ENCODE peak calls at places on chromosomes 6 and 20, in ten cellular contexts. Z is GM23338, Q is endothelial cell of umbilical vein, P is heart right ventricle, L is stomach, T is Peyer's patch, J is fibroblast of lung, Y is coronary artery, A is fibroblast of the aortic adventitia, I is psoas muscle. M is an unnamed sample.
A peak's percentile ranks its signal among the peaks of the same experiment; 100 is the strongest.

GRCh38 chr6:131831392-131831791 is 23.6 kb downstream of the ENPP1 start:
- DNase-seq in T (no peak), L (no peak), Z (no peak), Y (no peak), I (no peak), P (no peak), J (peak; percentile 75), Q (peak; percentile 46), A (no peak), M (peak; percentile 57)

GRCh38 chr6:90458353-90459224 is 128.3 kb downstream of the MAP3K7 start:
- DNase-seq in Y (no peak), P (peak; percentile 7), I (no peak), T (peak; percentile 25), Q (no peak), J (no peak), Z (no peak), A (peak; percentile 53), L (no peak), M (no peak)

GRCh38 chr20:43914697-43915208 is at the start of gene TOX2:
- DNase-seq in J (peak; percentile 49), A (peak; percentile 29), L (no peak), Z (peak; percentile 55), P (no peak), Q (no peak), Y (no peak), T (peak; percentile 62), I (no peak), M (peak; percentile 85)

GRCh38 chr6:156828280-156828703 is 51.1 kb downstream of the ARID1B start:
- DNase-seq in Q (no peak), Y (peak; percentile 75), I (peak; percentile 79), J (peak; percentile 82), Z (no peak), P (no peak), T (no peak), L (no peak), A (peak; percentile 77), M (peak; percentile 87)

GRCh38 chr6:15574497-15574896 is 88.3 kb downstream of the DTNBP1 start:
- DNase-seq in J (no peak), Q (no peak), A (no peak), Y (no peak), L (no peak), Z (no peak), T (no peak), P (no peak), I (no peak), M (no peak)

GRCh38 chr6:143579703-143580102 is 68.2 kb upstream of the FUCA2 start:
- DNase-seq in Z (no peak), T (no peak), J (peak; percentile 65), L (no peak), P (peak; percentile 15), Y (no peak), Q (peak; percentile 80), A (peak; percentile 98), I (peak; percentile 74), M (peak; percentile 86)

GRCh38 chr20:32476684-32477593 is 108.2 kb downstream of the NOL4L start:
- DNase-seq in I (peak; percentile 38), J (no peak), L (no peak), A (no peak), T (no peak), Q (no peak), P (no peak), Z (no peak), Y (no peak), M (no peak)

GRCh38 chr6:21132856-21133610 is 460.5 kb upstream of the SOX4 start:
- DNase-seq in T (no peak), L (no peak), J (peak; percentile 25), I (no peak), Q (peak; percentile 62), Y (no peak), P (no peak), A (no peak), Z (no peak), M (no peak)

GRCh38 chr20:24956001-24956761 is 7.1 kb downstream of the CST7 start:
- DNase-seq in J (no peak), L (peak; percentile 24), Q (no peak), Z (no peak), Y (peak; percentile 53), I (no peak), T (no peak), P (no peak), A (no peak), M (no peak)

GRCh38 chr20:24638546-24639166 is 169.2 kb downstream of the SYNDIG1 start:
- DNase-seq in J (peak; percentile 43), A (peak; percentile 20), T (no peak), Z (no peak), P (no peak), Y (no peak), L (no peak), I (no peak), Q (no peak), M (peak; percentile 15)

GRCh38 chr6:88238065-88238464 is 71.9 kb upstream of the CNR1 start:
- DNase-seq in T (peak; percentile 33), Z (peak; percentile 73), A (no peak), L (no peak), Y (no peak), P (no peak), J (no peak), I (no peak), Q (peak; percentile 3), M (no peak)

GRCh38 chr20:63441777-63442493 is 30.5 kb downstream of the KCNQ2 start:
- DNase-seq in A (peak; percentile 14), Y (no peak), J (peak; percentile 8), P (peak; percentile 51), T (peak; percentile 44), L (peak; percentile 73), Z (peak; percentile 74), Q (peak; percentile 41), I (peak; percentile 71), M (peak; percentile 31)

GRCh38 chr6:154432533-154433476 is 76.2 kb upstream of the IPCEF1 start:
- DNase-seq in A (peak; percentile 89), Y (no peak), I (no peak), Q (peak; percentile 94), Z (no peak), J (peak; percentile 21), P (peak; percentile 34), L (no peak), T (no peak), M (no peak)

GRCh38 chr6:3247255-3248146 is 11.2 kb upstream of the PSMG4 start:
- DNase-seq in Y (peak; percentile 78), Z (peak; percentile 64), Q (peak; percentile 50), I (no peak), A (peak; percentile 61), J (peak; percentile 80), L (peak; percentile 46), T (no peak), P (peak; percentile 44), M (peak; percentile 76)

GRCh38 chr6:27888576-27888975 is 23.6 kb downstream of the OR2B2 start:
- DNase-seq in J (no peak), P (no peak), Z (peak; percentile 79), I (no peak), A (no peak), Y (no peak), Q (no peak), T (no peak), L (no peak), M (no peak)

GRCh38 chr6:168275168-168275567 is 44.4 kb downstream of the DACT2 start:
- DNase-seq in I (no peak), J (no peak), P (no peak), Q (no peak), A (no peak), Y (no peak), Z (no peak), L (no peak), T (no peak), M (no peak)

DNA sequence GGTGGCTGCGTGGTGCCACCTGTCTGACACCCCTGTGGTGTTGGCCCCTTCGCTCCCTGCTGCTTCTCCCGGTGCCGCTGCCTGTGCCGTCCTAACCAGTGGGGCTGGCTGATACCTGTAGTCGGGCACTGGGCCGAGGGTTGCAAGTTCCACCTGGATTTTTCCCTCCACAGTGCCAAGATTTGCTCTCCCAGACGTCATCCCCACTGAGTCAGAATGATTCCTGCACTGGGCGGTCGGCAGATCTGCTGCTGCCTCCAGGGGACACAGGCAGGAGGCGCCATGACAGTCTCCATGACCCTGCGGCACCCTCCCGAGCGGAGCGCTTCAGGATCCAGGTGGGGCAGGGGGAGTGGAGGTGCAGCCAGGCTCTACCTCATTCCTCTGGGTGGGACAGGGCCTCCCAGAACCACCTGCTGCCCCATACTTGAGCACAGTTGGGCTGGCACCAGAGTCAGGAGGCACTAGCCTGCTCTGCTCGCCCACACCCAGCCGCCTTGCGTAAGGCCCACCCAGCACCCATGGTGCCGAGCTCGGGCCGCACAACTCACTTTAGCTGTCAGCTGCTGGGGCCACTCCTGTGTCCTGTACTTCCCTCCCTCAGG is 60.2 kb downstream of the TCP11 start:
- DNase-seq in Y (peak; percentile 70), I (no peak), P (no peak), Q (no peak), A (no peak), Z (no peak), J (no peak), T (no peak), L (no peak), M (no peak)
- TF ChIP-seq CTCF in Y (no peak), I (no peak), P (no peak), Q (no peak), A (no peak), Z (no peak), J (no peak), T (no peak), L (no peak), M (no peak)

GRCh38 chr6:41637179-41638001 is 878 bp upstream of the MDFI start:
- DNase-seq in L (peak; percentile 41), I (no peak), J (no peak), Q (peak; percentile 36), A (no peak), P (no peak), Y (no peak), Z (peak; percentile 67), T (no peak), M (no peak)
- H3K4me3 ChIP-seq in L (peak overlapping the region; percentile 46), I (peak overlapping the region; percentile 64), J (no peak overlapping the region), Q (peak overlapping the region; percentile 27), A (no peak overlapping the region), P (peak overlapping the region; percentile 55), Y (peak overlapping the region; percentile 78), Z (peak overlapping the region; percentile 87), T (peak overlapping the region; percentile 51), M (no peak overlapping the region)

DNA sequence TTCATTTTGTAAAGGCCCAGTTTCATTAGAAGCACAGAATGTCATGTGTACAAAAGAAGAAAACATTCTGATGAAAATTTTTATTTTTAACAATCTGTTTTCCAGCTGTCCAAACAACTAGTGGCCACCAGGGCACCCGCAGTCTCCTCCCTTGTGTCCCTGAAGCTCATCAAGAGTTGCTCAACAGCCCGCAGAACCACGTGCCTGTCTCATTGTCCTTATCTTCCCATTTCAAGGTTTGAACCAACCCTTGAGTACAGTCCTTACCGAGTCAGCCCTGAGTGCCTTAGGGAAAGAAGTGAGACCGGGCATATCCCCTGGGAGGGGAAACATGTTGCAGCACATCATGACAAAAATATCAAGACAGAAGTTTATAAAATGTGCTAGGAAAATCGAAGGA is 15.9 kb upstream of the ZNF133 start:
- DNase-seq in Z (peak; percentile 40), Q (no peak), T (no peak), L (no peak), Y (no peak), I (peak; percentile 69), P (peak; percentile 34), A (peak; percentile 30), J (peak; percentile 10), M (peak; percentile 78)
- TF ChIP-seq CTCF in Z (no peak), Q (peak; percentile 2), T (peak; percentile 32), L (no peak), Y (no peak), I (no peak), P (peak; percentile 18), A (peak; percentile 19), J (no peak), M (peak; percentile 8)

DNA sequence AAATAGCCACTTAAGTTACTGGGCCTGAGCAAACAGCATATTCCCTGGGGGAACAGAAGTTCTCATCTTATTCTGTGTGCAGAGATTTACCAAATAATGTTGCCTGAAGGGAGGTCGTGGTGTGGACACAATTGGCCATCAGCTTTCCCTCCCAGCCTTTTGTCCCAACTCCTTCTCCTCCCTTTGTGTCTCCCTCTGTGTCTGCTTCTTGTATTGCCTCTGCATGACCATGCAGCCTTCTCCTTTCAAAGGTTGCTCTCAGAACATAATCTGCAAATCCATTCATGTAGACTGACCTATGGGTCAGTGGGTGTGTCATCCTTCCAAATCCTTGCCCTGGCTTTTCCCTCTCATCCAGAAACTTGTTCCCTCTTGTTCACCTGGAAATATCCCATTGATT is 150.3 kb upstream of the INSM1 start:
- DNase-seq in L (no peak), Y (no peak), J (no peak), Q (no peak), P (no peak), I (no peak), Z (no peak), T (no peak), A (no peak), M (no peak)
- H3K4me3 ChIP-seq in L (no peak overlapping the region), Y (no peak overlapping the region), J (no peak overlapping the region), Q (no peak overlapping the region), P (no peak overlapping the region), I (no peak overlapping the region), Z (no peak overlapping the region), T (no peak overlapping the region), A (no peak overlapping the region), M (no peak overlapping the region)

M was measured in foreskin fibroblast.